ENCODE peak calls at places on chromosomes 11 and 22, in five cellular contexts. S is HCT116, V is K562, C is Peyer's patch, Z is mammary epithelial cell. A is an unnamed sample.

GRCh38 chr11:123362941-123363340 is 67.1 kb upstream of the GRAMD1B start:
- DNase-seq in C (no peak), V (no peak), Z (no peak), S (no peak), A (no peak)

GRCh38 chr11:44963071-44963575 is 12.4 kb upstream of the TP53I11 start:
- DNase-seq in C (peak; percentile 40), S (no peak), Z (no peak), V (no peak), A (no peak)

GRCh38 chr11:119612814-119613213 is 116.2 kb downstream of the NECTIN1 start:
- DNase-seq in C (no peak), V (no peak), S (no peak), Z (peak; percentile 21), A (no peak)

GRCh38 chr11:12746593-12747097 is 72.4 kb downstream of the TEAD1 start:
- DNase-seq in Z (peak; percentile 80), V (peak; percentile 83), S (peak; percentile 78), C (no peak), A (no peak)

GRCh38 chr11:66277475-66278391 is at the start of gene CNIH2:
- DNase-seq in Z (no peak), S (no peak), C (peak; percentile 78), V (peak; percentile 79), A (no peak)

GRCh38 chr11:128532016-128532570 is 55.3 kb downstream of the ETS1 start:
- DNase-seq in Z (peak; percentile 43), V (no peak), C (no peak), S (no peak), A (no peak)

GRCh38 chr11:29448246-29448877 is 568.5 kb downstream of the KCNA4 start:
- DNase-seq in V (peak; percentile 8), C (no peak), Z (peak; percentile 3), S (peak; percentile 2), A (no peak)

GRCh38 chr11:976431-977160 is 50.9 kb downstream of the AP2A2 start:
- DNase-seq in S (no peak), Z (peak; percentile 12), C (no peak), V (no peak), A (no peak)

GRCh38 chr11:107598225-107599139 is 7.5 kb downstream of the ELMOD1 start:
- DNase-seq in C (no peak), Z (no peak), V (no peak), S (peak; percentile 26), A (no peak)

GRCh38 chr11:19252394-19253148 is 11.8 kb upstream of the E2F8 start:
- DNase-seq in V (no peak), S (no peak), C (no peak), Z (no peak), A (no peak)

GRCh38 chr22:44753189-44754042 is 1.0 kb downstream of the ARHGAP8 start:
- DNase-seq in S (no peak), C (no peak), V (no peak), Z (peak; percentile 74), A (no peak)

GRCh38 chr22:44616882-44617655 is 84.9 kb upstream of the PRR5 start:
- DNase-seq in Z (no peak), V (no peak), C (no peak), S (no peak), A (no peak)

GRCh38 chr22:38454011-38454360 is 1.0 kb downstream of the KCNJ4 start:
- DNase-seq in C (no peak), V (no peak), S (no peak), Z (no peak), A (no peak)

GRCh38 chr11:76850815-76851214 is 9.9 kb upstream of the ACER3 start:
- DNase-seq in V (no peak), Z (no peak), S (no peak), C (no peak), A (no peak)

GRCh38 chr11:128135451-128135850 is 451.9 kb downstream of the ETS1 start:
- DNase-seq in S (no peak), Z (peak; percentile 90), C (no peak), V (no peak), A (no peak)

GRCh38 chr11:69364901-69365300 is 70.9 kb downstream of the MYEOV start:
- DNase-seq in Z (no peak), C (no peak), S (no peak), V (no peak), A (no peak)

GRCh38 chr22:21755855-21756284 is 20.3 kb upstream of the YPEL1 start:
- DNase-seq in V (peak; percentile 98), S (no peak), Z (peak; percentile 3), C (no peak), A (no peak)

GRCh38 chr11:57458410-57459111 is 1.8 kb upstream of the RTN4RL2 start:
- DNase-seq in V (peak; percentile 71), S (no peak), C (peak; percentile 67), Z (no peak), A (no peak)

GRCh38 chr11:86608251-86608799 is 64.1 kb downstream of the ME3 start:
- DNase-seq in C (peak; percentile 71), S (peak; percentile 67), V (peak; percentile 74), Z (peak; percentile 72), A (no peak)

GRCh38 chr11:2273311-2273710 is 2.9 kb upstream of the ASCL2 start:
- DNase-seq in S (no peak), V (no peak), C (no peak), Z (no peak), A (no peak)

GRCh38 chr11:118911113-118911879 is 14.4 kb downstream of the BCL9L start:
- DNase-seq in Z (peak; percentile 66), C (peak; percentile 70), V (peak; percentile 60), S (no peak), A (no peak)

GRCh38 chr22:49020314-49020713 is 807.4 kb downstream of the BRD1 start:
- DNase-seq in Z (no peak), V (no peak), C (no peak), S (no peak), A (peak; percentile 21)

GRCh38 chr11:12439615-12440014 is 62.2 kb downstream of the PARVA start:
- DNase-seq in S (no peak), C (no peak), V (no peak), Z (no peak), A (no peak)

GRCh38 chr11:71420455-71421241 is 27.5 kb downstream of the DHCR7 start:
- DNase-seq in C (peak; percentile 74), Z (peak; percentile 21), S (peak; percentile 56), V (peak; percentile 66), A (no peak)

GRCh38 chr11:2801711-2802388 is 83.7 kb downstream of the CDKN1C start:
- DNase-seq in C (peak; percentile 29), Z (no peak), V (no peak), S (no peak), A (peak; percentile 47)

GRCh38 chr11:116249561-116249960 is 523.2 kb downstream of the BUD13 start:
- DNase-seq in Z (no peak), V (no peak), C (no peak), S (no peak), A (no peak)

DNA sequence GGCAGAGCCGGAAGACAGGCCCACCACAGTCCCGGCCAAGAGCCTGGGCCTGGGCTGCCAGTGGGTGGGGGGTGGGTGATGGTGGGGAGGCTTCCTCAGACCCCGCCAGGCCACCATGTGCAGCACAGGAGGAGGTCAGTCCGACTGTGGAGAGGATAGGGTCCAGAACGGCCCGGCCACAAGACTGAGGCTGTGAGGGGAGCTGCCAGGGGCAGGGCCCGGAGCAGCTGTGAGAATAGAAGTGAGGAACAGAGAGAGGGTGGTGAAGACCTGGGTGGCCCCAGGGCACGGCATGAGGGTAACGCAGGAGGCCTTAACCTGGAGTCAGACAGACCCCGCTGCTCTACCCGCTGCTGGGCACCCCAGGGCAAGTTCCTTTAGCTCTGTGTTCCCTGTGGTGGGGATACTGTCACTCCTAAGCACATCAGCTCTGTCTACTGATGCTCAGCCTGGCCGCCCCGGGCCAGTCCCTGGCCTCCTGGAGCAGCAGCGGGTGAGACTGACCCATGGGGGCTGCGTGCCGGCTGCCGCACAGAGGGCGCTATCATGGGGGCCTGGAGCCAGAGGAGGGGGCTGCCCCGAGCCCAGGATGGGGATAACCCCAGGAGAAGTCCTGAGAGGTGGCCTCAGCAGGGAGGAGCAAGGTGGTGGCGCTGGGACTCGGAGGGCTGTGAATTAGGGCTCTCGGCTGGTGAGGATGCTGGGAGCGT is 1.7 kb downstream of the FERMT3 start:
- DNase-seq in V (no peak), S (no peak), C (no peak), Z (no peak), A (no peak)
- H3K4me3 ChIP-seq in V (peak overlapping the region; percentile 77), S (no peak overlapping the region), C (peak overlapping the region; percentile 60), Z (no peak overlapping the region), A (peak overlapping the region; percentile 66)

GRCh38 chr11:7444582-7444981 is 40.7 kb upstream of the OLFML1 start:
- DNase-seq in S (no peak), V (no peak), Z (no peak), C (no peak), A (no peak)

GRCh38 chr11:7448126-7448525 is 37.2 kb upstream of the OLFML1 start:
- DNase-seq in S (no peak), Z (no peak), V (no peak), C (no peak), A (no peak)

GRCh38 chr11:7437706-7438105 is 47.6 kb upstream of the OLFML1 start:
- DNase-seq in V (no peak), S (no peak), C (no peak), Z (peak; percentile 6), A (no peak)

GRCh38 chr11:7439921-7440320 is 45.4 kb upstream of the OLFML1 start:
- DNase-seq in S (no peak), V (no peak), Z (peak; percentile 64), C (no peak), A (no peak)

DNA sequence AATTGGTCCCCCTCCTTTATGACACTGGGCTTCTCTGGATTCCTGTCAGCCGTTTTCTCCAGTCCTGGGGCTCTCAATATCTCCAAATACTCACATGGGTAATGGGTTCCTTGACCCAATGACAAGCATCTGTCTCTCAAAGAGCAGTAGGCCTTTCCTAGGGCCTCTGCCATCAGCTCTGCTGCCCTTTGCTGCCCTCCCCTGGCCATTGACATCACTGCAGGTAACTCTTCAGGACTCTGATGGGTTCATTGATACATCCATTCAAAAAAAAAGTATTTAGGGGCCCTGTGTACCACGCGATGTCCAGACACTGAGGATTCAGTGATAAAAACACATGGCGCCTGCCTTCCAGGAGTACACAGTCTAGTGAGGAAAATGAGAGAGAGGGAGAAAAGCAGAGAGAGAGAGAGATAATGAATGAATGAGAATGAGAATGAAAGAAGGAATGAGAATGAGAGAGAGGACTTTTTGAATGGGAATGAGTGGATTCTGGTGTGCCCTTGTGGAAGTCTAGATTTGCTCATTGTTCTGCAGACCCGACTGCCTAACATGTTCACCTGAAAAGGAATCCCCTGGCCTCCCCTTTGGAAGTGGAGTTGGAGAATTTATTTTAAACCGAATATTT is 42.6 kb upstream of the OLFML1 start:
- DNase-seq in Z (peak; percentile 40), C (peak; percentile 91), V (peak; percentile 70), S (peak; percentile 38), A (no peak)
- TF ChIP-seq CTCF in Z (peak; percentile 96), C (peak; percentile 69), V (peak; percentile 83), S (peak; percentile 85), A (peak; percentile 77)

GRCh38 chr11:88656960-88657738 is 319.6 kb upstream of the CTSC start:
- DNase-seq in V (no peak), C (no peak), Z (peak; percentile 20), S (no peak), A (no peak)
- H3K27ac ChIP-seq in V (no peak overlapping the region), C (no peak overlapping the region), Z (no peak overlapping the region), S (no peak overlapping the region), A (no peak overlapping the region)

GRCh38 chr11:121567988-121568387 is 115.2 kb upstream of the SORL1-AS1 start:
- DNase-seq in C (no peak), Z (no peak), V (no peak), S (no peak), A (no peak)

GRCh38 chr11:121563900-121564822 is 111.4 kb upstream of the SORL1-AS1 start:
- DNase-seq in C (no peak), Z (no peak), V (no peak), S (no peak), A (no peak)

GRCh38 chr11:121563003-121563402 is 110.2 kb upstream of the SORL1-AS1 start:
- DNase-seq in S (no peak), V (no peak), Z (no peak), C (no peak), A (no peak)

GRCh38 chr11:121564948-121565684 is 112.3 kb upstream of the SORL1-AS1 start:
- DNase-seq in Z (no peak), V (no peak), S (no peak), C (no peak), A (no peak)

GRCh38 chr11:121566279-121567168 is 113.8 kb upstream of the SORL1-AS1 start:
- DNase-seq in C (no peak), Z (no peak), S (no peak), V (no peak), A (no peak)
- H3K4me3 ChIP-seq in C (no peak overlapping the region), Z (no peak overlapping the region), S (no peak overlapping the region), V (no peak overlapping the region), A (no peak overlapping the region)